ENCODE peak calls at places on chromosomes 13 and 19, in five cellular contexts. M, O, L, U and I are unnamed samples.

GRCh38 chr13:52786747-52787146 is 47.1 kb upstream of the CNMD start:
- DNase-seq in M (no peak), O (no peak), L (no peak), U (no peak), I (no peak)

GRCh38 chr19:10899171-10899653 is 27.9 kb downstream of the CARM1 start:
- DNase-seq in M (no peak), O (no peak), L (no peak), U (no peak), I (no peak)

GRCh38 chr19:16888629-16889371 is at the start of gene F2RL3:
- DNase-seq in M (no peak), O (peak; percentile 43), L (peak; percentile 46), U (no peak), I (no peak)

GRCh38 chr13:113488283-113488682 is 2.2 kb downstream of the DCUN1D2 start:
- DNase-seq in M (no peak), O (no peak), L (no peak), U (no peak), I (no peak)

GRCh38 chr13:27607125-27607524 is 13.2 kb downstream of the LNX2 start:
- DNase-seq in M (peak; percentile 62), O (no peak), L (peak; percentile 88), U (no peak), I (no peak)

GRCh38 chr13:81686877-81687276 is 1346.0 kb upstream of the SPRY2 start:
- DNase-seq in M (no peak), O (no peak), L (no peak), U (no peak), I (no peak)

GRCh38 chr13:59447031-59447430 is 716.7 kb downstream of the DIAPH3 start:
- DNase-seq in M (no peak), O (no peak), L (no peak), U (no peak), I (no peak)

GRCh38 chr19:38285567-38285966 is 18.5 kb upstream of the C19orf33 start:
- DNase-seq in M (no peak), O (no peak), L (no peak), U (no peak), I (no peak)

GRCh38 chr19:38304866-38305429 is 897 bp downstream of the C19orf33 start:
- DNase-seq in M (peak; percentile 95), O (no peak), L (peak; percentile 59), U (no peak), I (no peak)

GRCh38 chr13:80921556-80921955 is 580.6 kb upstream of the SPRY2 start:
- DNase-seq in M (no peak), O (no peak), L (peak; percentile 54), U (no peak), I (no peak)